ENCODE peak calls at places on chromosome 17, in nine cellular contexts. V is BJ; G is iPS-NIHi11; Z is GM23248; N is caudate nucleus; S is cardiac muscle cell; J is central memory CD8-positive, alpha-beta T cell; R is SW 1271; K is stimulated activated effector memory CD8-positive, alpha-beta T cell treated with anti-CD3 and anti-CD28 coated beads, Interleukin-12 subunit alpha, Interleukin-12 subunit beta, amount 100 ng/mL, for 72 hours. X is an unnamed sample.

GRCh38 chr17:80817321-80817845 is 174.3 kb upstream of the CHMP6 start:
- DNase-seq in S (no peak), G (no peak), K (no peak), J (no peak), R (no peak), Z (no peak), V (no peak), N (no peak), X (no peak)

GRCh38 chr17:52235416-52235960 is 77.0 kb upstream of the CA10 start:
- DNase-seq in R (no peak), K (no peak), G (no peak), Z (no peak), J (no peak), S (no peak), V (no peak), N (no peak), X (no peak)

GRCh38 chr17:49707246-49707607 is 537 bp downstream of the SLC35B1 start:
- DNase-seq in S (no peak), Z (peak), J (no peak), V (no peak), R (no peak), K (no peak), G (no peak), N (no peak), X (peak)

GRCh38 chr17:57121308-57122042 is 36.4 kb downstream of the AKAP1 start:
- DNase-seq in G (peak), K (no peak), J (no peak), S (peak), Z (peak), N (no peak), R (peak), V (no peak), X (peak)

GRCh38 chr17:68328676-68329075 is 37.4 kb downstream of the ARSG start:
- DNase-seq in R (no peak), J (no peak), N (no peak), K (no peak), Z (no peak), G (no peak), S (no peak), V (no peak), X (peak)

GRCh38 chr17:74176546-74177001 is 26.9 kb upstream of the RPL38 start:
- DNase-seq in K (peak), R (peak), N (peak), Z (peak), S (peak), G (peak), J (no peak), V (no peak), X (peak)

GRCh38 chr17:33927732-33928133 is 327.4 kb upstream of the CCL2 start:
- DNase-seq in R (peak), N (no peak), K (no peak), J (no peak), S (peak), Z (peak), V (no peak), G (peak), X (no peak)

GRCh38 chr17:76840884-76841775 is 27.1 kb upstream of the MGAT5B start:
- DNase-seq in Z (no peak), R (no peak), J (no peak), S (peak), N (no peak), G (no peak), K (no peak), V (no peak), X (no peak)

GRCh38 chr17:73099504-73099903 is 7.0 kb upstream of the SLC39A11 start:
- DNase-seq in K (no peak), J (no peak), R (no peak), G (no peak), N (no peak), Z (no peak), V (no peak), S (no peak), X (no peak)

X was measured in Calu3.